ENCODE peak calls at places on chromosomes 16 and 17, in seven cellular contexts. E, M, L, W, T, K and P are unnamed samples.

GRCh38 chr16:8998114-8998513 is 34.4 kb upstream of the USP7 start:
- DNase-seq in E (peak; percentile 76), T (peak; percentile 25), L (no peak), M (peak; percentile 56), K (no peak), W (no peak), P (no peak)

GRCh38 chr17:1617620-1618174 is 10.9 kb downstream of the SLC43A2 start:
- DNase-seq in K (no peak), E (peak; percentile 74), M (peak; percentile 75), T (no peak), W (peak; percentile 29), L (peak; percentile 28), P (no peak)

GRCh38 chr17:38925263-38925995 is at the start of gene LASP1NB:
- DNase-seq in E (peak; percentile 27), M (peak; percentile 83), T (no peak), K (peak; percentile 77), W (no peak), L (no peak), P (peak; percentile 40)

GRCh38 chr17:14582996-14583395 is 282.1 kb downstream of the HS3ST3B1 start:
- DNase-seq in T (no peak), L (no peak), E (no peak), M (no peak), K (no peak), W (no peak), P (no peak)

GRCh38 chr17:40819528-40820125 is 2.8 kb downstream of the KRT10 start:
- DNase-seq in M (peak; percentile 37), K (no peak), T (no peak), L (no peak), W (no peak), E (peak; percentile 42), P (no peak)

GRCh38 chr17:43771463-43771862 is 7.3 kb downstream of the DUSP3 start:
- DNase-seq in T (no peak), K (peak; percentile 59), W (no peak), E (no peak), L (no peak), M (no peak), P (no peak)

GRCh38 chr16:11312718-11313492 is 31.8 kb upstream of the PRM1 start:
- DNase-seq in K (no peak), E (peak; percentile 77), T (peak; percentile 52), W (no peak), M (peak; percentile 47), L (no peak), P (no peak)

GRCh38 chr17:46995841-46996571 is 17.0 kb upstream of the RPRML start:
- DNase-seq in T (no peak), M (peak; percentile 74), W (no peak), K (no peak), E (peak; percentile 53), L (no peak), P (no peak)

GRCh38 chr17:18093616-18094408 is 6.1 kb downstream of the DRG2 start:
- DNase-seq in M (peak; percentile 59), T (no peak), E (peak; percentile 63), K (no peak), L (no peak), W (no peak), P (no peak)

GRCh38 chr17:55433029-55433628 is 11.5 kb upstream of the MMD start:
- DNase-seq in K (no peak), M (no peak), E (no peak), T (no peak), L (no peak), W (no peak), P (no peak)

GRCh38 chr17:72030067-72030899 is 90.5 kb upstream of the SOX9 start:
- DNase-seq in W (no peak), K (no peak), E (peak; percentile 62), M (peak; percentile 28), L (peak; percentile 28), T (no peak), P (peak; percentile 61)

GRCh38 chr16:29665294-29666077 is 2.4 kb downstream of the SPN start:
- DNase-seq in M (no peak), W (no peak), T (no peak), L (no peak), K (peak; percentile 76), E (no peak), P (peak; percentile 64)

GRCh38 chr16:29662729-29663019 is 373 bp upstream of the SPN start:
- DNase-seq in T (no peak), K (peak; percentile 78), L (no peak), W (no peak), M (no peak), E (no peak), P (peak; percentile 67)

GRCh38 chr16:29663829-29664132 is 734 bp downstream of the SPN start:
- DNase-seq in W (no peak), L (no peak), E (no peak), T (no peak), M (no peak), K (no peak), P (no peak)

GRCh38 chr16:29663020-29663828 is at the start of gene SPN:
- DNase-seq in M (no peak), L (no peak), W (no peak), T (no peak), K (peak; percentile 80), E (no peak), P (peak; percentile 70)

DNA sequence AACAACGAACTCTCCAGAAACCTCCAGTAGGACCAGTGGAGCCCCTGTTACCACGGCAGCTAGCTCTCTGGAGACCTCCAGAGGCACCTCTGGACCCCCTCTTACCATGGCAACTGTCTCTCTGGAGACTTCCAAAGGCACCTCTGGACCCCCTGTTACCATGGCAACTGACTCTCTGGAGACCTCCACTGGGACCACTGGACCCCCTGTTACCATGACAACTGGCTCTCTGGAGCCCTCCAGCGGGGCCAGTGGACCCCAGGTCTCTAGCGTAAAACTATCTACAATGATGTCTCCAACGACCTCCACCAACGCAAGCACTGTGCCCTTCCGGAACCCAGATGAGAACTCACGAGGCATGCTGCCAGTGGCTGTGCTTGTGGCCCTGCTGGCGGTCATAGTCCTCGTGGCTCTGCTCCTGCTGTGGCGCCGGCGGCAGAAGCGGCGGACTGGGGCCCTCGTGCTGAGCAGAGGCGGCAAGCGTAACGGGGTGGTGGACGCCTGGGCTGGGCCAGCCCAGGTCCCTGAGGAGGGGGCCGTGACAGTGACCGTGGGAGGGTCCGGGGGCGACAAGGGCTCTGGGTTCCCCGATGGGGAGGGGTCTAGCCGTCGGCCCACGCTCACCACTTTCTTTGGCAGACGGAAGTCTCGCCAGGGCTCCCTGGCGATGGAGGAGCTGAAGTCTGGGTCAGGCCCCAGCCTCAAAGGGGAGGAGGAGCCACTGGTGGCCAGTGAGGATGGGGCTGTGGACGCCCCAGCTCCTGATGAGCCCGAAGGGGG is 1.3 kb downstream of the SPN start:
- DNase-seq in T (no peak), W (no peak), L (no peak), E (no peak), M (no peak), K (peak; percentile 89), P (peak; percentile 74)
- TF ChIP-seq CTCF in T (no peak), W (no peak), L (no peak), E (no peak), M (no peak), K (no peak), P (no peak)

GRCh38 chr17:3960764-3961163 is 3.5 kb downstream of the ATP2A3 start:
- DNase-seq in E (peak; percentile 60), T (no peak), K (no peak), L (no peak), M (no peak), W (no peak), P (no peak)

GRCh38 chr17:3962217-3963069 is 1.8 kb downstream of the ATP2A3 start:
- DNase-seq in L (no peak), K (no peak), W (no peak), E (no peak), M (no peak), T (no peak), P (no peak)

GRCh38 chr17:3959921-3960601 is 4.2 kb downstream of the ATP2A3 start:
- DNase-seq in T (no peak), K (peak; percentile 74), E (no peak), W (no peak), L (no peak), M (no peak), P (no peak)

GRCh38 chr17:3963214-3964201 is 729 bp downstream of the ATP2A3 start:
- DNase-seq in E (no peak), L (no peak), W (no peak), T (no peak), M (no peak), K (peak; percentile 96), P (peak; percentile 74)

GRCh38 chr17:3961564-3962047 is 2.6 kb downstream of the ATP2A3 start:
- DNase-seq in L (no peak), M (no peak), E (no peak), W (no peak), K (peak; percentile 93), T (no peak), P (no peak)
- H3K4me3 ChIP-seq in L (no peak overlapping the region), M (no peak overlapping the region), E (no peak overlapping the region), W (no peak overlapping the region), K (peak overlapping the region; percentile 90), T (no peak overlapping the region), P (no peak overlapping the region)

GRCh38 chr16:82150569-82150968 is 19.5 kb downstream of the MPHOSPH6 start:
- DNase-seq in E (no peak), M (no peak), K (no peak), L (no peak), W (no peak), T (no peak), P (no peak)

GRCh38 chr16:82152192-82152591 is 17.8 kb downstream of the MPHOSPH6 start:
- DNase-seq in M (no peak), E (no peak), W (no peak), K (no peak), L (no peak), T (no peak), P (no peak)

GRCh38 chr16:82156761-82157654 is 13.0 kb downstream of the MPHOSPH6 start:
- DNase-seq in T (peak; percentile 41), W (no peak), K (no peak), E (peak; percentile 69), L (no peak), M (peak; percentile 9), P (no peak)

GRCh38 chr16:82157836-82158235 is 12.2 kb downstream of the MPHOSPH6 start:
- DNase-seq in L (no peak), T (no peak), M (no peak), K (no peak), E (peak; percentile 9), W (no peak), P (no peak)

GRCh38 chr16:82152641-82153094 is 17.4 kb downstream of the MPHOSPH6 start:
- DNase-seq in K (no peak), M (no peak), L (no peak), E (no peak), T (peak; percentile 75), W (no peak), P (no peak)
- TF ChIP-seq CTCF in K (no peak), M (no peak), L (no peak), E (no peak), T (no peak), W (no peak), P (no peak)

GRCh38 chr17:42571435-42572225 is 4.7 kb downstream of the MLX start:
- DNase-seq in M (peak; percentile 14), E (peak; percentile 15), L (no peak), T (no peak), K (no peak), W (no peak), P (peak; percentile 68)

GRCh38 chr17:42566215-42566872 is 556 bp upstream of the MLX start:
- DNase-seq in K (no peak), E (no peak), W (no peak), L (no peak), M (no peak), T (no peak), P (no peak)

GRCh38 chr17:42565523-42566214 is 1.2 kb upstream of the MLX start:
- DNase-seq in E (no peak), K (no peak), T (no peak), M (no peak), L (no peak), W (no peak), P (no peak)

GRCh38 chr17:42566873-42567573 is at the start of gene MLX:
- DNase-seq in M (peak; percentile 87), W (no peak), L (no peak), T (peak; percentile 39), K (peak; percentile 98), E (peak; percentile 86), P (peak; percentile 98)

GRCh38 chr17:42568341-42569111 is 1.6 kb downstream of the MLX start:
- DNase-seq in T (no peak), M (no peak), K (no peak), E (no peak), W (no peak), L (no peak), P (peak; percentile 61)
- H3K4me3 ChIP-seq in T (no peak overlapping the region), M (peak overlapping the region; percentile 13), K (peak overlapping the region; percentile 85), E (no peak overlapping the region), W (no peak overlapping the region), L (no peak overlapping the region), P (peak overlapping the region; percentile 97)